ENCODE peak calls at places on chromosome 14, in five cellular contexts. B is caudate nucleus, O is adrenal gland, A is naive B cell, G is fibroblast of mammary gland. S is an unnamed sample.

GRCh38 chr14:102078344-102078743 is 8.5 kb downstream of the HSP90AA1 start:
- DNase-seq in A (no peak), B (no peak), O (no peak), G (no peak), S (peak; percentile 71)

GRCh38 chr14:59085207-59085739 is 103.2 kb upstream of the DAAM1 start:
- DNase-seq in G (no peak), O (no peak), A (no peak), B (no peak), S (no peak)

GRCh38 chr14:33307691-33308369 is 369.2 kb downstream of the NPAS3 start:
- DNase-seq in A (no peak), B (peak; percentile 24), G (peak; percentile 91), O (peak; percentile 77), S (no peak)

GRCh38 chr14:64755661-64756265 is 51.5 kb downstream of the PLEKHG3 start:
- DNase-seq in A (no peak), B (no peak), O (no peak), G (peak; percentile 48), S (no peak)

GRCh38 chr14:102775855-102776760 is 1.1 kb upstream of the TRAF3 start:
- DNase-seq in G (peak; percentile 78), B (no peak), A (no peak), O (peak; percentile 62), S (no peak)

GRCh38 chr14:60357551-60357930 is 108.5 kb downstream of the PPM1A start:
- DNase-seq in A (no peak), G (no peak), B (no peak), O (no peak), S (no peak)

GRCh38 chr14:64992328-64992885 is 5.7 kb downstream of the FNTB start:
- DNase-seq in O (no peak), A (no peak), G (no peak), B (no peak), S (no peak)

GRCh38 chr14:23057757-23058653 is 685 bp upstream of the CDH24 start:
- DNase-seq in G (peak; percentile 81), B (no peak), A (peak; percentile 80), O (peak; percentile 90), S (peak; percentile 86)

GRCh38 chr14:63470877-63471565 is 72.2 kb downstream of the PPP2R5E start:
- DNase-seq in A (no peak), B (no peak), G (peak; percentile 82), O (no peak), S (no peak)

GRCh38 chr14:46259536-46259935 is 392.0 kb downstream of the RPL10L start:
- DNase-seq in A (no peak), B (no peak), O (no peak), G (no peak), S (no peak)

GRCh38 chr14:52299692-52300278 is 14.3 kb upstream of the PTGER2 start:
- DNase-seq in B (no peak), O (no peak), A (peak; percentile 38), G (peak; percentile 72), S (no peak)

GRCh38 chr14:74941676-74942097 is 13.7 kb downstream of the PGF start:
- DNase-seq in G (peak; percentile 52), A (peak; percentile 19), B (peak; percentile 83), O (peak; percentile 57), S (peak; percentile 82)

GRCh38 chr14:91573894-91574837 is 64.1 kb upstream of the PPP4R3A start:
- DNase-seq in G (peak; percentile 71), B (peak; percentile 27), O (peak; percentile 19), A (peak; percentile 58), S (peak; percentile 66)

GRCh38 chr14:95341115-95341514 is 21.4 kb upstream of the CLMN start:
- DNase-seq in G (peak; percentile 23), A (no peak), B (no peak), O (no peak), S (no peak)

GRCh38 chr14:50854521-50854920 is 17.3 kb upstream of the ABHD12B start:
- DNase-seq in B (no peak), G (no peak), A (no peak), O (no peak), S (no peak)

GRCh38 chr14:32087907-32088306 is 10.8 kb downstream of the ARHGAP5 start:
- DNase-seq in B (no peak), O (no peak), A (no peak), G (no peak), S (no peak)

GRCh38 chr14:22332671-22333407 is 256.2 kb downstream of the DAD1 start:
- DNase-seq in B (no peak), A (no peak), O (peak; percentile 14), G (peak; percentile 62), S (no peak)

GRCh38 chr14:29650554-29651269 is 276.9 kb downstream of the PRKD1 start:
- DNase-seq in A (no peak), G (no peak), B (no peak), O (no peak), S (no peak)

GRCh38 chr14:65096323-65097089 is 5.8 kb downstream of the MAX start:
- DNase-seq in A (no peak), B (no peak), O (no peak), G (peak; percentile 20), S (no peak)

GRCh38 chr14:70887207-70888150 is 19.8 kb upstream of the PCNX1 start:
- DNase-seq in A (no peak), O (no peak), B (no peak), G (peak; percentile 96), S (no peak)

GRCh38 chr14:100546051-100546443 is 41.2 kb downstream of the BEGAIN start:
- DNase-seq in B (no peak), A (peak; percentile 10), G (no peak), O (peak; percentile 30), S (no peak)

GRCh38 chr14:61308198-61308597 is 13.2 kb upstream of the PRKCH start:
- DNase-seq in G (no peak), O (no peak), B (no peak), A (no peak), S (no peak)

GRCh38 chr14:54001189-54001878 is 44.7 kb upstream of the BMP4 start:
- DNase-seq in O (no peak), A (no peak), B (no peak), G (no peak), S (no peak)

S was measured in posterior cingulate gyrus.